ENCODE peak calls at places on chromosomes 11 and 22, in eight cellular contexts. One of them, this sample, is unnamed.

GRCh38 chr11:67449116-67449844 is 3.2 kb downstream of the GPR152 start:
- DNase-seq in heart left ventricle: peak
- DNase-seq in tibial artery: no peak
- DNase-seq in BJ: no peak
- DNase-seq in AG09309: no peak
- DNase-seq in IMR-90: no peak
- DNase-seq in choroid plexus epithelial cell: no peak
- DNase-seq in astrocyte of the cerebellum: no peak
- DNase-seq in this sample: no peak

GRCh38 chr11:11390068-11390775 is 37.2 kb upstream of the CSNK2A3 start:
- DNase-seq in BJ: no peak
- DNase-seq in heart left ventricle: no peak
- DNase-seq in astrocyte of the cerebellum: no peak
- DNase-seq in AG09309: no peak
- DNase-seq in tibial artery: no peak
- DNase-seq in IMR-90: no peak
- DNase-seq in choroid plexus epithelial cell: no peak
- DNase-seq in this sample: no peak

GRCh38 chr11:17208257-17208999 is 642 bp upstream of the PIK3C2A start:
- DNase-seq in BJ: no peak
- DNase-seq in IMR-90: peak
- DNase-seq in tibial artery: no peak
- DNase-seq in astrocyte of the cerebellum: peak
- DNase-seq in heart left ventricle: no peak
- DNase-seq in AG09309: no peak
- DNase-seq in choroid plexus epithelial cell: peak
- DNase-seq in this sample: peak

GRCh38 chr11:830295-831131 is 2.2 kb upstream of the CD151 start:
- DNase-seq in astrocyte of the cerebellum: no peak
- DNase-seq in AG09309: no peak
- DNase-seq in IMR-90: no peak
- DNase-seq in tibial artery: peak
- DNase-seq in heart left ventricle: peak
- DNase-seq in choroid plexus epithelial cell: peak
- DNase-seq in BJ: no peak
- DNase-seq in this sample: peak

GRCh38 chr22:50473855-50474671 is 772 bp downstream of the SBF1 start:
- DNase-seq in IMR-90: peak
- DNase-seq in heart left ventricle: peak
- DNase-seq in BJ: no peak
- DNase-seq in choroid plexus epithelial cell: peak
- DNase-seq in tibial artery: no peak
- DNase-seq in AG09309: no peak
- DNase-seq in astrocyte of the cerebellum: peak
- DNase-seq in this sample: no peak

GRCh38 chr22:23533771-23534191 is 46.3 kb downstream of the IGLL1 start:
- DNase-seq in BJ: no peak
- DNase-seq in tibial artery: no peak
- DNase-seq in IMR-90: no peak
- DNase-seq in heart left ventricle: peak
- DNase-seq in astrocyte of the cerebellum: no peak
- DNase-seq in AG09309: no peak
- DNase-seq in choroid plexus epithelial cell: no peak
- DNase-seq in this sample: no peak

GRCh38 chr11:7595016-7595869 is 78.1 kb downstream of the CYB5R2 start:
- DNase-seq in IMR-90: no peak
- DNase-seq in astrocyte of the cerebellum: no peak
- DNase-seq in AG09309: no peak
- DNase-seq in tibial artery: no peak
- DNase-seq in heart left ventricle: no peak
- DNase-seq in choroid plexus epithelial cell: peak
- DNase-seq in BJ: no peak
- DNase-seq in this sample: no peak

GRCh38 chr11:78922886-78923625 is 348.4 kb upstream of the NARS2 start:
- DNase-seq in choroid plexus epithelial cell: no peak
- DNase-seq in tibial artery: no peak
- DNase-seq in BJ: no peak
- DNase-seq in IMR-90: no peak
- DNase-seq in heart left ventricle: no peak
- DNase-seq in AG09309: no peak
- DNase-seq in astrocyte of the cerebellum: no peak
- DNase-seq in this sample: no peak

GRCh38 chr11:65221026-65221425 is 39.3 kb downstream of the CAPN1 start:
- DNase-seq in astrocyte of the cerebellum: no peak
- DNase-seq in choroid plexus epithelial cell: no peak
- DNase-seq in AG09309: no peak
- DNase-seq in IMR-90: no peak
- DNase-seq in heart left ventricle: no peak
- DNase-seq in tibial artery: no peak
- DNase-seq in BJ: no peak
- DNase-seq in this sample: no peak

GRCh38 chr11:20125927-20126326 is 34.3 kb downstream of the DBX1 start:
- DNase-seq in AG09309: no peak
- DNase-seq in tibial artery: no peak
- DNase-seq in heart left ventricle: no peak
- DNase-seq in IMR-90: peak
- DNase-seq in choroid plexus epithelial cell: peak
- DNase-seq in BJ: no peak
- DNase-seq in astrocyte of the cerebellum: no peak
- DNase-seq in this sample: no peak

GRCh38 chr11:44829838-44830237 is 103.1 kb downstream of the TSPAN18 start:
- DNase-seq in heart left ventricle: no peak
- DNase-seq in AG09309: no peak
- DNase-seq in choroid plexus epithelial cell: no peak
- DNase-seq in astrocyte of the cerebellum: no peak
- DNase-seq in tibial artery: no peak
- DNase-seq in BJ: no peak
- DNase-seq in IMR-90: no peak
- DNase-seq in this sample: no peak

GRCh38 chr11:30914143-30914762 is 328.1 kb upstream of the MPPED2 start:
- DNase-seq in BJ: no peak
- DNase-seq in IMR-90: peak
- DNase-seq in choroid plexus epithelial cell: peak
- DNase-seq in astrocyte of the cerebellum: peak
- DNase-seq in heart left ventricle: peak
- DNase-seq in AG09309: no peak
- DNase-seq in tibial artery: peak
- DNase-seq in this sample: no peak

GRCh38 chr11:10303558-10304363 is 1.1 kb upstream of the ADM start:
- DNase-seq in choroid plexus epithelial cell: peak
- DNase-seq in AG09309: no peak
- DNase-seq in astrocyte of the cerebellum: no peak
- DNase-seq in tibial artery: peak
- DNase-seq in BJ: no peak
- DNase-seq in IMR-90: peak
- DNase-seq in heart left ventricle: peak
- DNase-seq in this sample: no peak

GRCh38 chr11:6735306-6735705 is 36.5 kb downstream of the OR2AG2 start:
- DNase-seq in AG09309: no peak
- DNase-seq in choroid plexus epithelial cell: peak
- DNase-seq in IMR-90: no peak
- DNase-seq in BJ: no peak
- DNase-seq in tibial artery: no peak
- DNase-seq in astrocyte of the cerebellum: no peak
- DNase-seq in heart left ventricle: no peak
- DNase-seq in this sample: no peak

GRCh38 chr22:46654927-46655595 is 34.9 kb downstream of the GRAMD4 start:
- DNase-seq in tibial artery: no peak
- DNase-seq in heart left ventricle: no peak
- DNase-seq in IMR-90: no peak
- DNase-seq in choroid plexus epithelial cell: no peak
- DNase-seq in AG09309: no peak
- DNase-seq in astrocyte of the cerebellum: no peak
- DNase-seq in BJ: no peak
- DNase-seq in this sample: no peak

GRCh38 chr22:44172370-44173108 is 8.2 kb upstream of the PARVG start:
- DNase-seq in heart left ventricle: peak
- DNase-seq in astrocyte of the cerebellum: no peak
- DNase-seq in choroid plexus epithelial cell: peak
- DNase-seq in tibial artery: peak
- DNase-seq in AG09309: no peak
- DNase-seq in BJ: no peak
- DNase-seq in IMR-90: no peak
- DNase-seq in this sample: peak

GRCh38 chr22:26072611-26073010 is 96.7 kb upstream of the SEZ6L start:
- DNase-seq in choroid plexus epithelial cell: no peak
- DNase-seq in heart left ventricle: no peak
- DNase-seq in astrocyte of the cerebellum: no peak
- DNase-seq in tibial artery: no peak
- DNase-seq in AG09309: no peak
- DNase-seq in IMR-90: no peak
- DNase-seq in BJ: no peak
- DNase-seq in this sample: no peak

GRCh38 chr11:78666675-78667129 is 92.0 kb upstream of the NARS2 start:
- DNase-seq in choroid plexus epithelial cell: no peak
- DNase-seq in heart left ventricle: no peak
- DNase-seq in AG09309: peak
- DNase-seq in IMR-90: peak
- DNase-seq in tibial artery: no peak
- DNase-seq in BJ: no peak
- DNase-seq in astrocyte of the cerebellum: no peak
- DNase-seq in this sample: no peak

GRCh38 chr22:25109878-25110595 is 89.6 kb upstream of the CRYBB3 start:
- DNase-seq in choroid plexus epithelial cell: no peak
- DNase-seq in BJ: no peak
- DNase-seq in IMR-90: no peak
- DNase-seq in heart left ventricle: no peak
- DNase-seq in AG09309: no peak
- DNase-seq in tibial artery: no peak
- DNase-seq in astrocyte of the cerebellum: no peak
- DNase-seq in this sample: no peak

GRCh38 chr11:123357353-123357989 is 72.6 kb upstream of the GRAMD1B start:
- DNase-seq in IMR-90: no peak
- DNase-seq in AG09309: no peak
- DNase-seq in tibial artery: no peak
- DNase-seq in astrocyte of the cerebellum: no peak
- DNase-seq in heart left ventricle: no peak
- DNase-seq in BJ: no peak
- DNase-seq in choroid plexus epithelial cell: no peak
- DNase-seq in this sample: no peak

GRCh38 chr11:120820040-120820439 is 203.9 kb upstream of the TBCEL start:
- DNase-seq in heart left ventricle: no peak
- DNase-seq in BJ: no peak
- DNase-seq in tibial artery: no peak
- DNase-seq in choroid plexus epithelial cell: no peak
- DNase-seq in IMR-90: no peak
- DNase-seq in astrocyte of the cerebellum: no peak
- DNase-seq in AG09309: no peak
- DNase-seq in this sample: no peak

GRCh38 chr11:124115782-124116616 is 749 bp downstream of the VWA5A start:
- DNase-seq in heart left ventricle: peak
- DNase-seq in AG09309: no peak
- DNase-seq in tibial artery: no peak
- DNase-seq in astrocyte of the cerebellum: no peak
- DNase-seq in choroid plexus epithelial cell: peak
- DNase-seq in IMR-90: no peak
- DNase-seq in BJ: no peak
- DNase-seq in this sample: peak

GRCh38 chr11:114896594-114896993 is 218.3 kb downstream of the NXPE2 start:
- DNase-seq in AG09309: no peak
- DNase-seq in IMR-90: no peak
- DNase-seq in astrocyte of the cerebellum: no peak
- DNase-seq in tibial artery: no peak
- DNase-seq in choroid plexus epithelial cell: no peak
- DNase-seq in heart left ventricle: no peak
- DNase-seq in BJ: no peak
- DNase-seq in this sample: no peak

GRCh38 chr11:68963779-68964178 is 17.0 kb downstream of the MRGPRD start:
- DNase-seq in tibial artery: peak
- DNase-seq in IMR-90: peak
- DNase-seq in choroid plexus epithelial cell: no peak
- DNase-seq in AG09309: no peak
- DNase-seq in astrocyte of the cerebellum: no peak
- DNase-seq in heart left ventricle: no peak
- DNase-seq in BJ: no peak
- DNase-seq in this sample: no peak

GRCh38 chr11:119100246-119100959 is 1.2 kb downstream of the DPAGT1 start:
- DNase-seq in BJ: no peak
- DNase-seq in AG09309: no peak
- DNase-seq in tibial artery: no peak
- DNase-seq in heart left ventricle: no peak
- DNase-seq in IMR-90: peak
- DNase-seq in choroid plexus epithelial cell: peak
- DNase-seq in astrocyte of the cerebellum: no peak
- DNase-seq in this sample: no peak

GRCh38 chr11:86641537-86642270 is 30.7 kb downstream of the ME3 start:
- DNase-seq in astrocyte of the cerebellum: no peak
- DNase-seq in tibial artery: no peak
- DNase-seq in AG09309: no peak
- DNase-seq in IMR-90: no peak
- DNase-seq in choroid plexus epithelial cell: no peak
- DNase-seq in heart left ventricle: no peak
- DNase-seq in BJ: no peak
- DNase-seq in this sample: no peak
- TF ChIP-seq CTCF in astrocyte of the cerebellum: no peak
- TF ChIP-seq CTCF in tibial artery: no peak
- TF ChIP-seq CTCF in AG09309: no peak
- TF ChIP-seq CTCF in IMR-90: no peak
- TF ChIP-seq CTCF in choroid plexus epithelial cell: no peak
- TF ChIP-seq CTCF in heart left ventricle: no peak
- TF ChIP-seq CTCF in BJ: no peak
- TF ChIP-seq CTCF in this sample: no peak

DNA sequence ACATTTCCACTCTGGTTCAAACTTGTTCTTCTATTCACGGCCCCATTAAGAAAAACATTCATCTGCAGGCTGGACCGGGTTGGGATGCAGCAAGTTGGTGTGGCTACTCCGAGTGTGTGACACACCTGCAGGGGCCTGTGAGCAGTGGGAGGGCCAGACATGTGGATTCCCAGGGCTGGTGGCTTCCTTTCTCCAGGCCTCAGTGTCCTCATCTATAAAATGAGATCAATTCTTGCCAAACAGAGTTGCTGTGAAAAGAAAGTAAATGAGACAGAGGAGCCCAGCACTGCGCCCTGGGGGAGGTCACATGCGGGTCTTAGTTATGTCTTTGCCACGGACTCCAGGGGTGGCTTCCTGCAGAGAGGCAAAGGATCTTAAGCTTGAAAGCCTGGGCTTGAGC is 5.2 kb downstream of the MICALL1 start:
- DNase-seq in IMR-90: no peak
- DNase-seq in choroid plexus epithelial cell: no peak
- DNase-seq in astrocyte of the cerebellum: no peak
- DNase-seq in BJ: no peak
- DNase-seq in AG09309: no peak
- DNase-seq in tibial artery: no peak
- DNase-seq in heart left ventricle: no peak
- DNase-seq in this sample: no peak
- H3K4me3 ChIP-seq in IMR-90: no peak
- H3K4me3 ChIP-seq in choroid plexus epithelial cell: no peak
- H3K4me3 ChIP-seq in astrocyte of the cerebellum: no peak
- H3K4me3 ChIP-seq in BJ: no peak
- H3K4me3 ChIP-seq in AG09309: no peak
- H3K4me3 ChIP-seq in tibial artery: no peak
- H3K4me3 ChIP-seq in heart left ventricle: no peak
- H3K4me3 ChIP-seq in this sample: no peak

GRCh38 chr11:61657566-61657965 is 22.6 kb upstream of the DAGLA start:
- DNase-seq in heart left ventricle: no peak
- DNase-seq in tibial artery: no peak
- DNase-seq in AG09309: no peak
- DNase-seq in IMR-90: no peak
- DNase-seq in choroid plexus epithelial cell: no peak
- DNase-seq in BJ: no peak
- DNase-seq in astrocyte of the cerebellum: no peak
- DNase-seq in this sample: no peak
- TF ChIP-seq CTCF in heart left ventricle: no peak
- TF ChIP-seq CTCF in tibial artery: no peak
- TF ChIP-seq CTCF in AG09309: no peak
- TF ChIP-seq CTCF in IMR-90: no peak
- TF ChIP-seq CTCF in choroid plexus epithelial cell: no peak
- TF ChIP-seq CTCF in BJ: no peak
- TF ChIP-seq CTCF in astrocyte of the cerebellum: no peak
- TF ChIP-seq CTCF in this sample: no peak

GRCh38 chr22:38569972-38570840 is at the start of gene DMC1:
- DNase-seq in tibial artery: peak
- DNase-seq in choroid plexus epithelial cell: peak
- DNase-seq in AG09309: no peak
- DNase-seq in heart left ventricle: peak
- DNase-seq in BJ: no peak
- DNase-seq in IMR-90: peak
- DNase-seq in astrocyte of the cerebellum: peak
- DNase-seq in this sample: peak
- H3K4me3 ChIP-seq in tibial artery: peak
- H3K4me3 ChIP-seq in choroid plexus epithelial cell: peak
- H3K4me3 ChIP-seq in AG09309: peak
- H3K4me3 ChIP-seq in heart left ventricle: peak
- H3K4me3 ChIP-seq in BJ: peak
- H3K4me3 ChIP-seq in IMR-90: peak
- H3K4me3 ChIP-seq in astrocyte of the cerebellum: peak
- H3K4me3 ChIP-seq in this sample: peak

This sample was measured in lung.